ENCODE peak calls at places on chromosomes 2 and 18, in five cellular contexts. O, F, I, X and P are unnamed samples.

GRCh38 chr2:102736174-102736606 is 25.6 kb upstream of the TMEM182 start:
- DNase-seq in O (no peak), F (peak), I (peak), X (no peak), P (no peak)

GRCh38 chr2:191050640-191050987 is 36.6 kb upstream of the STAT1 start:
- DNase-seq in O (no peak), F (no peak), I (peak), X (no peak), P (no peak)

GRCh38 chr2:191539068-191539467 is 138.9 kb upstream of the NABP1 start:
- DNase-seq in O (no peak), F (peak), I (peak), X (no peak), P (no peak)

GRCh38 chr2:127597046-127597983 is 48.6 kb upstream of the GPR17 start:
- DNase-seq in O (peak), F (no peak), I (no peak), X (no peak), P (no peak)

GRCh38 chr2:134131681-134132486 is 122.0 kb upstream of the MGAT5 start:
- DNase-seq in O (no peak), F (no peak), I (no peak), X (no peak), P (no peak)

GRCh38 chr2:164515746-164516145 is 105.5 kb downstream of the GRB14 start:
- DNase-seq in O (no peak), F (no peak), I (no peak), X (no peak), P (no peak)

GRCh38 chr2:6926071-6926732 is 9.0 kb downstream of the RNF144A start:
- DNase-seq in O (no peak), F (no peak), I (no peak), X (no peak), P (no peak)

GRCh38 chr18:70627100-70627802 is 338.4 kb downstream of the SOCS6 start:
- DNase-seq in O (no peak), F (no peak), I (no peak), X (no peak), P (no peak)